ENCODE peak calls at places on chromosomes 12 and 14, in five cellular contexts. O is brain microvascular endothelial cell, P is mucosa of descending colon, N is mesenchymal stem cell, Y is DND-41. B is an unnamed sample.
A peak's percentile ranks its signal among the peaks of the same experiment; 100 is the strongest.

GRCh38 chr12:115341442-115341841 is 657.5 kb upstream of the TBX3 start:
- DNase-seq in Y (no peak), N (peak; percentile 100), P (peak; percentile 27), O (peak; percentile 99), B (peak; percentile 98)

GRCh38 chr14:55221186-55221585 is 29.8 kb upstream of the DLGAP5 start:
- DNase-seq in Y (no peak), P (no peak), O (peak; percentile 62), N (peak; percentile 76), B (peak; percentile 74)

GRCh38 chr12:50397122-50397650 is 777 bp upstream of the FAM186A start:
- DNase-seq in P (no peak), O (no peak), N (peak; percentile 48), Y (no peak), B (peak; percentile 68)

GRCh38 chr12:8991371-8992085 is 2.2 kb downstream of the KLRG1 start:
- DNase-seq in N (no peak), Y (no peak), P (no peak), O (no peak), B (no peak)

GRCh38 chr12:47754881-47755280 is 3.8 kb downstream of the RAPGEF3 start:
- DNase-seq in Y (no peak), P (peak; percentile 90), N (no peak), O (no peak), B (no peak)

GRCh38 chr14:52182853-52183252 is 84.6 kb upstream of the PTGDR start:
- DNase-seq in P (no peak), Y (no peak), N (no peak), O (no peak), B (no peak)

GRCh38 chr12:57247041-57247440 is 3.9 kb downstream of the STAC3 start:
- DNase-seq in P (no peak), O (no peak), Y (no peak), N (no peak), B (no peak)

GRCh38 chr14:51513281-51513680 is 138.4 kb upstream of the FRMD6 start:
- DNase-seq in Y (no peak), P (no peak), O (no peak), N (no peak), B (no peak)

GRCh38 chr12:32230607-32230982 is 123.9 kb downstream of the BICD1 start:
- DNase-seq in O (no peak), N (no peak), P (no peak), Y (no peak), B (no peak)

GRCh38 chr12:46483572-46484395 is 111.2 kb upstream of the SLC38A2 start:
- DNase-seq in O (no peak), N (peak; percentile 66), Y (no peak), P (no peak), B (peak; percentile 65)

GRCh38 chr14:94376976-94377865 is 11.2 kb downstream of the SERPINA1 start:
- DNase-seq in O (no peak), N (no peak), Y (no peak), P (no peak), B (peak; percentile 42)

GRCh38 chr14:58783801-58784511 is 146.2 kb downstream of the DACT1 start:
- DNase-seq in P (no peak), N (no peak), O (no peak), Y (no peak), B (no peak)

GRCh38 chr14:79298373-79298772 is 912.9 kb downstream of the DIO2 start:
- DNase-seq in Y (no peak), P (no peak), N (no peak), O (no peak), B (no peak)

GRCh38 chr12:55697686-55698085 is 10.0 kb downstream of the ITGA7 start:
- DNase-seq in P (peak; percentile 14), N (no peak), O (no peak), Y (no peak), B (no peak)

GRCh38 chr12:62885242-62885641 is 49.7 kb downstream of the PPM1H start:
- DNase-seq in P (no peak), N (no peak), O (no peak), Y (no peak), B (no peak)

GRCh38 chr12:51846209-51846779 is 2.2 kb downstream of the FIGNL2 start:
- DNase-seq in Y (no peak), O (no peak), P (no peak), N (no peak), B (no peak)

GRCh38 chr14:43031598-43031997 is 1424.9 kb downstream of the LRFN5 start:
- DNase-seq in P (no peak), N (no peak), O (no peak), Y (no peak), B (peak; percentile 5)

GRCh38 chr14:87966816-87967215 is 26.2 kb downstream of the GALC start:
- DNase-seq in P (no peak), Y (no peak), O (no peak), N (no peak), B (peak; percentile 78)

GRCh38 chr12:111773801-111774551 is 7.2 kb downstream of the ALDH2 start:
- DNase-seq in Y (no peak), P (peak; percentile 77), N (peak; percentile 96), O (no peak), B (peak; percentile 90)

GRCh38 chr12:98485792-98486347 is 29.5 kb upstream of the TMPO start:
- DNase-seq in Y (no peak), N (no peak), P (no peak), O (no peak), B (no peak)

GRCh38 chr14:36556811-36557433 is 25.5 kb downstream of the NKX2-8 start:
- DNase-seq in Y (peak; percentile 33), N (peak; percentile 21), P (peak; percentile 33), O (no peak), B (peak; percentile 22)
- H3K36me3 ChIP-seq in Y (no peaks in the 10 kb centered on the region), N (no peaks in the 10 kb centered on the region), P (no peaks in the 10 kb centered on the region), O (no peaks in the 10 kb centered on the region), B (no peaks in the 10 kb centered on the region)

GRCh38 chr12:93879476-93880376 is 202.6 kb downstream of the CRADD start:
- DNase-seq in O (peak; percentile 70), N (peak; percentile 58), Y (no peak), P (no peak), B (no peak)
- H3K36me3 ChIP-seq in O (no peaks in the 10 kb centered on the region), N (peaks cover 4% of the 10 kb centered on the region), Y (no peaks in the 10 kb centered on the region), P (no peaks in the 10 kb centered on the region), B (no peaks in the 10 kb centered on the region)

DNA sequence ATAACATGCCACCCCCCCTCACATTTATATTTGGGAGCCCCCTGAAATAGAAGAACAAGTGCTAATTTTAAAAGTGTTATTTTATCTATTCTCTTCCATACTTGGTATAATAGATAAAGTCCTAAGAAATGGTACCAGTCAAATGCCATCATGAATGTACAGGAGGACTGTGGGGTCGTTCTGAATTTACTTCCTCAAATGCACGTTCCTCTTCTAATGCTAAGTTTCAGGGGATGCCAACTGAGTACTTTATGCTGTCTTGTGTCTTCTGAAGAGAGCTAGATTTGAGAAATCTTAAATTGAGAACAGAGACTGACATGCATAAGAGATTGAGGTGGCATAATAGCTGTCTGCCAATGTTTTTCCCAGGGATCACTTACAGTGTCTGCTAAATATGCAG is 59.0 kb downstream of the CFAP54 start:
- DNase-seq in Y (no peak), P (no peak), N (no peak), O (no peak), B (no peak)
- H3K36me3 ChIP-seq in Y (no peaks in the 10 kb centered on the region), P (no peaks in the 10 kb centered on the region), N (no peaks in the 10 kb centered on the region), O (no peaks in the 10 kb centered on the region), B (no peaks in the 10 kb centered on the region)

GRCh38 chr12:123267335-123267920 is 4.2 kb downstream of the CDK2AP1 start:
- DNase-seq in P (no peak), N (no peak), O (no peak), Y (no peak), B (no peak)

GRCh38 chr12:123265851-123266678 is 5.6 kb downstream of the CDK2AP1 start:
- DNase-seq in N (no peak), Y (no peak), P (no peak), O (no peak), B (no peak)

GRCh38 chr12:123263196-123263817 is 8.3 kb downstream of the CDK2AP1 start:
- DNase-seq in Y (no peak), O (no peak), N (no peak), P (no peak), B (no peak)

GRCh38 chr12:123266679-123267277 is 4.9 kb downstream of the CDK2AP1 start:
- DNase-seq in Y (no peak), O (no peak), P (no peak), N (no peak), B (no peak)

DNA sequence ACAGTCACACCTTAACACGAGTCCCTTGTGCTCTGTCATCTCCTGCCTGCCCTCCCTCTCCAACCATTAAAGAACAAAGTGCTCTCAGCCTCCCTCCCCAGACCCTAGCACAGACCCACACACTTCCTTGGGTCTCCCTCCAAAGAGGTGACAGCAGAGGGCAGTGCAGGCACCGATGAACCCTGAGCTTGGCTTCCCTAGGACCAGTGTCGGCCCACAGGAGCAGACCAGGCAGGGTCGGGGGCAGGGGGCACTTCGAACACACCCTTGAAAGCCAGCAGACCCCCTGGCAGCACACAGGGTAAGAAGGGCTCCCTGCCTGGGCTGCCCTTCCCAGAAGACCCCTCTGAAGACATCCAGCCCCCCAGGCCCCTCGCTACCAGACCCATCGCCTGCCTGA is 7.0 kb downstream of the CDK2AP1 start:
- DNase-seq in O (no peak), P (no peak), Y (peak; percentile 19), N (no peak), B (no peak)
- H3K36me3 ChIP-seq in O (peaks cover 57% of the 10 kb centered on the region), P (no peaks in the 10 kb centered on the region), Y (peaks cover 73% of the 10 kb centered on the region), N (peaks cover 79% of the 10 kb centered on the region), B (peaks cover 41% of the 10 kb centered on the region)

GRCh38 chr14:82009076-82009475 is 475.4 kb upstream of the SEL1L start:
- DNase-seq in Y (no peak), N (no peak), P (no peak), O (no peak), B (no peak)

DNA sequence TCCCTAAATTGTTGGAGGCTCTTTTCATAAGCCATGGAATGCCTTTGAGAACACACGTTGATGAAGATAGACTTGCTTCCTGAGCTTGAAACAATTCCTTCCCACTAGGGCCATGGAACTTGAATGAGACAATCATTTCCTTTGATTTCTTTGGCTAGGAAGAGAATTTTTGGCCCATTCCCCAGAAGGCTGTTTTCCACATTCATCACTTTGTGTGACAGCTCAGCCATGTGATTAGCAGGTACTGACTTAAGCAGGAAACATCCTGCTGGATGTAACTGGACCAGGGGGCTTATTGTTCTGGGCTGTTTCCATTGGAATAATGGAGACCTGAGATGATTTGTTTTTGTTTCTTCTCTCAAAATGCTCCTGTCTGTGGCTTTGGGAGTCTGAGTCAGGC is 469.8 kb upstream of the SEL1L start:
- DNase-seq in P (no peak), Y (no peak), O (no peak), N (no peak), B (no peak)
- H3K36me3 ChIP-seq in P (no peaks in the 10 kb centered on the region), Y (no peaks in the 10 kb centered on the region), O (no peaks in the 10 kb centered on the region), N (no peaks in the 10 kb centered on the region), B (no peaks in the 10 kb centered on the region)

GRCh38 chr12:120563495-120563894 is 17.7 kb downstream of the POP5 start:
- DNase-seq in Y (no peak), O (no peak), N (no peak), P (no peak), B (no peak)
- H3K36me3 ChIP-seq in Y (peaks cover 93% of the 10 kb centered on the region), O (peaks cover 84% of the 10 kb centered on the region), N (peaks cover 51% of the 10 kb centered on the region), P (peaks cover 26% of the 10 kb centered on the region), B (peaks cover 25% of the 10 kb centered on the region)

DNA sequence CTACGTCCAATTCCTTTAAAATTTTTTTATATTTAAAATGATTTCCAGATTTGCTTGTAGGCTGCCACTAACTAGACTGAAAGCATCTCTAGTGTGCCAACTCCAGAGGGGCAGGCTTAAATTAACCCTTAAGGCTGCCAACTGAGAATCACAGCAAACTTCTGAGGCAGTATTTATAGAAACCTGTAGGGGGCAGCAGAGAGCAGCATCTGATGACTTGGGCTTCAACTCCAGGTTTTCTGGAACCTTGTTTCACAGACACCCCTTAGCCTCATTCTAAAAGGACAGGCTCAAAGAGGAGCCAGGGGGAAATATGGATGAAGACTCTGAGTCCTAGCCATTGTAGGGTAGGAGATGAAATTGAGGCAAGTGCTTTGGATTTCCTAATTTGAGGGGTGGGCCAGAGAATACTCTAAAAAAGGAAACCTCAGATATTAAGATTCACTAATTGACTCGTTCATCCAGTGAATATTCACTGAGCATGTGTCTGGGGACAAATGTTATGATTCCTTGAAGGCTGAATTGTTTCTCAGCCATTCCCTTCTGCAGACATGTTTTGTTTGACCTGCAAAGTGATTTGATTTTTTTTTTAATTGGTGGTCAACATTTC is 63.3 kb upstream of the HSPB8 start:
- DNase-seq in Y (peak; percentile 44), O (peak; percentile 47), N (peak; percentile 48), P (no peak), B (peak; percentile 29)
- H3K36me3 ChIP-seq in Y (no peaks in the 10 kb centered on the region), O (no peaks in the 10 kb centered on the region), N (no peaks in the 10 kb centered on the region), P (no peaks in the 10 kb centered on the region), B (no peaks in the 10 kb centered on the region)